ENCODE peak calls at places on chromosome 6, in five cellular contexts. One of them, this sample, is unnamed. For H3K9me3 and H3K36me3, the result is how much of the 10 kb centered on the place peaks cover.

GRCh38 chr6:159461266-159461665 is 231.8 kb downstream of the SOD2 start:
- DNase-seq in cardiac muscle cell: no peak
- DNase-seq in lower lobe of right lung: no peak
- DNase-seq in heart left ventricle: no peak
- DNase-seq in heart right ventricle: no peak
- DNase-seq in this sample: no peak

GRCh38 chr6:137724495-137725211 is 142.4 kb upstream of the TNFAIP3 start:
- DNase-seq in cardiac muscle cell: no peak
- DNase-seq in lower lobe of right lung: peak
- DNase-seq in heart left ventricle: no peak
- DNase-seq in heart right ventricle: peak
- DNase-seq in this sample: no peak

GRCh38 chr6:90298459-90299053 is 1.9 kb upstream of the BACH2 start:
- DNase-seq in cardiac muscle cell: no peak
- DNase-seq in lower lobe of right lung: no peak
- DNase-seq in heart left ventricle: no peak
- DNase-seq in heart right ventricle: no peak
- DNase-seq in this sample: no peak

GRCh38 chr6:26472549-26473245 is 14.9 kb downstream of the BTN2A1 start:
- DNase-seq in cardiac muscle cell: no peak
- DNase-seq in lower lobe of right lung: no peak
- DNase-seq in heart left ventricle: no peak
- DNase-seq in heart right ventricle: no peak
- DNase-seq in this sample: no peak

GRCh38 chr6:55239099-55239498 is 64.8 kb downstream of the HCRTR2 start:
- DNase-seq in cardiac muscle cell: peak
- DNase-seq in lower lobe of right lung: no peak
- DNase-seq in heart left ventricle: no peak
- DNase-seq in heart right ventricle: no peak
- DNase-seq in this sample: no peak

GRCh38 chr6:153043719-153044118 is 41.2 kb upstream of the MTRF1L start:
- DNase-seq in cardiac muscle cell: no peak
- DNase-seq in lower lobe of right lung: no peak
- DNase-seq in heart left ventricle: no peak
- DNase-seq in heart right ventricle: no peak
- DNase-seq in this sample: no peak

GRCh38 chr6:1787894-1788293 is 178.2 kb downstream of the FOXC1 start:
- DNase-seq in cardiac muscle cell: peak
- DNase-seq in lower lobe of right lung: no peak
- DNase-seq in heart left ventricle: no peak
- DNase-seq in heart right ventricle: peak
- DNase-seq in this sample: peak

GRCh38 chr6:26501482-26501986 is 1.4 kb downstream of the BTN1A1 start:
- DNase-seq in cardiac muscle cell: peak
- DNase-seq in lower lobe of right lung: peak
- DNase-seq in heart left ventricle: peak
- DNase-seq in heart right ventricle: peak
- DNase-seq in this sample: peak

GRCh38 chr6:143620461-143620860 is 57.3 kb upstream of the PHACTR2 start:
- DNase-seq in cardiac muscle cell: peak
- DNase-seq in lower lobe of right lung: no peak
- DNase-seq in heart left ventricle: no peak
- DNase-seq in heart right ventricle: no peak
- DNase-seq in this sample: no peak

GRCh38 chr6:37056112-37056403 is 50.6 kb downstream of the FGD2 start:
- DNase-seq in cardiac muscle cell: no peak
- DNase-seq in lower lobe of right lung: no peak
- DNase-seq in heart left ventricle: no peak
- DNase-seq in heart right ventricle: no peak
- DNase-seq in this sample: peak

DNA sequence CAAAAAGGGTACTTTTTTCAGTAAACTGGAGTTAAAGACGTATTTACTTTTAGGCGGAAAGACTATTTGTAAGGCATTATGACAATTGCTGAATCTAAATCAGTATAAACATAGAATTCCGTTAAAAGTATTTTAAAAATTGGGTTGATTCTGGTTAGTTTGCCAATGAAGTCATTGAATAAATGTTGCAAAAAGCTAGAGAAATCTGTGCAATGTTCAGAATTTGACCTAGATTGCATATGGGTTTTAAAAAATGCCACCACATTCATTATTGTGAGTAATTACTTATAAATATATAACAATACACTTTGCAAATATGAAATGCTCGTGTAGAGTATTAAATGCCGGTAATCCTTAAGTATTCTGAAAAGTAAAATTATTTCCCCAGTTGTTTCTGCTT is 116.5 kb upstream of the EEF1E1 start:
- DNase-seq in cardiac muscle cell: no peak
- DNase-seq in lower lobe of right lung: no peak
- DNase-seq in heart left ventricle: no peak
- DNase-seq in heart right ventricle: no peak
- DNase-seq in this sample: no peak
- H3K9me3 ChIP-seq in cardiac muscle cell: under half
- H3K9me3 ChIP-seq in lower lobe of right lung: under half
- H3K9me3 ChIP-seq in heart left ventricle: under half
- H3K9me3 ChIP-seq in heart right ventricle: under half
- H3K9me3 ChIP-seq in this sample: under half

GRCh38 chr6:166495487-166496314 is 90.8 kb downstream of the RAMACL start:
- DNase-seq in cardiac muscle cell: no peak
- DNase-seq in lower lobe of right lung: no peak
- DNase-seq in heart left ventricle: no peak
- DNase-seq in heart right ventricle: no peak
- DNase-seq in this sample: no peak
- H3K36me3 ChIP-seq in cardiac muscle cell: under half
- H3K36me3 ChIP-seq in lower lobe of right lung: half or more
- H3K36me3 ChIP-seq in heart left ventricle: under half
- H3K36me3 ChIP-seq in heart right ventricle: half or more
- H3K36me3 ChIP-seq in this sample: under half

GRCh38 chr6:4790158-4790899 is 14.1 kb downstream of the CDYL start:
- DNase-seq in cardiac muscle cell: no peak
- DNase-seq in lower lobe of right lung: no peak
- DNase-seq in heart left ventricle: no peak
- DNase-seq in heart right ventricle: no peak
- DNase-seq in this sample: no peak
- H3K9me3 ChIP-seq in cardiac muscle cell: under half
- H3K9me3 ChIP-seq in lower lobe of right lung: under half
- H3K9me3 ChIP-seq in heart left ventricle: under half
- H3K9me3 ChIP-seq in heart right ventricle: under half
- H3K9me3 ChIP-seq in this sample: under half

DNA sequence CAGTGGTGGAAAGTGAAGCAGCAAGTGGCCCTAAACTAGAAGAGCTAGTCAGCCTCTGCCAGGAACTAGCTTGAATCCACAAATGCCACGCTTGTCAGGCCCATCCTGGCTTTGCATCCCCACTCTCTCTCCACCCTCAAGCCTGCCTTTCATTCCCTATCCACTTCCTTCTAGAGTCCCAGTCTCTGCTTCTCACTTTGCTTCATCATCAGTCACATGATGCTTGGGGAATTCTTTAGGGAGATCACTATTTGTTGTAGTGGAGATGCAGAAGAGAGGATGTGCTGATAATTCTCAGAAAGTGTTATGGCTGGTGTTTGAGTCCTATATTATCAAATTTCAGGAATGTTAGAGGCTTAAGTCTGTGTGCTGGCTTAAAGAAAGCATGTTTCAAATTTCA is 7.3 kb downstream of the TRIM39 start:
- DNase-seq in cardiac muscle cell: no peak
- DNase-seq in lower lobe of right lung: no peak
- DNase-seq in heart left ventricle: no peak
- DNase-seq in heart right ventricle: no peak
- DNase-seq in this sample: no peak
- H3K36me3 ChIP-seq in cardiac muscle cell: under half
- H3K36me3 ChIP-seq in lower lobe of right lung: half or more
- H3K36me3 ChIP-seq in heart left ventricle: half or more
- H3K36me3 ChIP-seq in heart right ventricle: half or more
- H3K36me3 ChIP-seq in this sample: under half

GRCh38 chr6:4776967-4777925 is 1.0 kb downstream of the CDYL start:
- DNase-seq in cardiac muscle cell: peak
- DNase-seq in lower lobe of right lung: no peak
- DNase-seq in heart left ventricle: peak
- DNase-seq in heart right ventricle: peak
- DNase-seq in this sample: peak

GRCh38 chr6:4780360-4780812 is 4.2 kb downstream of the CDYL start:
- DNase-seq in cardiac muscle cell: peak
- DNase-seq in lower lobe of right lung: no peak
- DNase-seq in heart left ventricle: no peak
- DNase-seq in heart right ventricle: no peak
- DNase-seq in this sample: no peak

GRCh38 chr6:4781426-4781825 is 5.2 kb downstream of the CDYL start:
- DNase-seq in cardiac muscle cell: no peak
- DNase-seq in lower lobe of right lung: no peak
- DNase-seq in heart left ventricle: no peak
- DNase-seq in heart right ventricle: no peak
- DNase-seq in this sample: no peak

GRCh38 chr6:4778086-4778485 is 1.9 kb downstream of the CDYL start:
- DNase-seq in cardiac muscle cell: no peak
- DNase-seq in lower lobe of right lung: no peak
- DNase-seq in heart left ventricle: no peak
- DNase-seq in heart right ventricle: no peak
- DNase-seq in this sample: no peak

DNA sequence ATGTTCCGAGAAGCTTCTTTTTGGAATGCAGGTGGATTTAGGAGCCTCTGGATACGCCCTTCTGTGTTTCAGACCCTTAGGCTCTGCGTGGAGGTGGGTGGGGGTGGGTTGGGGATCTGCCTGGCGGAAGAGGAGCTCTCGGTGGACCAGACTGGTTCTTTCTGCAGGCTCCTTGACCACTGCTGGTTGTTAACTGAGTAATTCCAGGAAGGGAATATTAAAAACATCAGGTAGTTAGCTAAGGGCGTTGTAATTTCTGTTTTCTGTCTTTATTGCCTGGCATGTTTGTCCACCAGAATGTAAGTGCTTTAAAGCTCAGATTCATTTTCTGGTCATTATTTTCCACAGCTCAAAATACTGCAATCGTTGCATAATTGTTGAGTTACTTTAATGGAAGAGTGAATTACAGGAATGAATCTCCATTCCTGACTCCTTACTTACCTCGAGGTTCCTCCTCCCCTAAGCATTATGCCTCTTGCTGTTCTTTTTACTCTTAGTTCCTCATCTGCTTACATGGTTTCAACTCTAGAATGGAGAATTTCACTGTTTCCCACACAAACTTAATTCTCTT is 5.8 kb downstream of the CDYL start:
- DNase-seq in cardiac muscle cell: no peak
- DNase-seq in lower lobe of right lung: no peak
- DNase-seq in heart left ventricle: no peak
- DNase-seq in heart right ventricle: no peak
- DNase-seq in this sample: no peak
- H3K9me3 ChIP-seq in cardiac muscle cell: under half
- H3K9me3 ChIP-seq in lower lobe of right lung: under half
- H3K9me3 ChIP-seq in heart left ventricle: under half
- H3K9me3 ChIP-seq in heart right ventricle: under half
- H3K9me3 ChIP-seq in this sample: under half

DNA sequence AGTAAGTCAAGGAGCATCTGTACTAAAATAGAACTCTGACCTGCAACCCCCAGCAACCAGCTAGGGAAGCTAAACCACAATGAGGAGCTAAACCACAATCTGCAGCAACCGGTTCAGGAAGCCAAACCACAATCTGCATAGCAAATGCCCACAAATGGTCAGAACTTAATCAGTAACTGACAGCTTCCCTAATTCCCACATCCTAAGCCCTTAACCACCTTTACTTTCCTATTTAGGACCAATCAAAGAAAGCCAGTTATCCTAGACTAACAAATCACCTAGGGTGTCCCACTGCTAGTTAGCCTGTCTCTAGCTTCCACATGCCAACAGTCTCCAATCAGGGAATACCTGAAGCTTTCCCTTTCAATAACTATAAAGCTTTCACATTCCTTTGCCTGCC is 424.6 kb upstream of the PTCHD4 start:
- DNase-seq in cardiac muscle cell: peak
- DNase-seq in lower lobe of right lung: no peak
- DNase-seq in heart left ventricle: no peak
- DNase-seq in heart right ventricle: no peak
- DNase-seq in this sample: no peak
- H3K36me3 ChIP-seq in cardiac muscle cell: under half
- H3K36me3 ChIP-seq in lower lobe of right lung: under half
- H3K36me3 ChIP-seq in heart left ventricle: under half
- H3K36me3 ChIP-seq in heart right ventricle: under half
- H3K36me3 ChIP-seq in this sample: under half

GRCh38 chr6:12345694-12346058 is 55.5 kb downstream of the EDN1 start:
- DNase-seq in cardiac muscle cell: peak
- DNase-seq in lower lobe of right lung: no peak
- DNase-seq in heart left ventricle: no peak
- DNase-seq in heart right ventricle: no peak
- DNase-seq in this sample: no peak

GRCh38 chr6:12351672-12352071 is 61.5 kb downstream of the EDN1 start:
- DNase-seq in cardiac muscle cell: no peak
- DNase-seq in lower lobe of right lung: no peak
- DNase-seq in heart left ventricle: no peak
- DNase-seq in heart right ventricle: no peak
- DNase-seq in this sample: no peak

GRCh38 chr6:12344949-12345693 is 55.0 kb downstream of the EDN1 start:
- DNase-seq in cardiac muscle cell: no peak
- DNase-seq in lower lobe of right lung: no peak
- DNase-seq in heart left ventricle: no peak
- DNase-seq in heart right ventricle: no peak
- DNase-seq in this sample: no peak

GRCh38 chr6:12350644-12351173 is 60.5 kb downstream of the EDN1 start:
- DNase-seq in cardiac muscle cell: no peak
- DNase-seq in lower lobe of right lung: no peak
- DNase-seq in heart left ventricle: no peak
- DNase-seq in heart right ventricle: no peak
- DNase-seq in this sample: no peak

DNA sequence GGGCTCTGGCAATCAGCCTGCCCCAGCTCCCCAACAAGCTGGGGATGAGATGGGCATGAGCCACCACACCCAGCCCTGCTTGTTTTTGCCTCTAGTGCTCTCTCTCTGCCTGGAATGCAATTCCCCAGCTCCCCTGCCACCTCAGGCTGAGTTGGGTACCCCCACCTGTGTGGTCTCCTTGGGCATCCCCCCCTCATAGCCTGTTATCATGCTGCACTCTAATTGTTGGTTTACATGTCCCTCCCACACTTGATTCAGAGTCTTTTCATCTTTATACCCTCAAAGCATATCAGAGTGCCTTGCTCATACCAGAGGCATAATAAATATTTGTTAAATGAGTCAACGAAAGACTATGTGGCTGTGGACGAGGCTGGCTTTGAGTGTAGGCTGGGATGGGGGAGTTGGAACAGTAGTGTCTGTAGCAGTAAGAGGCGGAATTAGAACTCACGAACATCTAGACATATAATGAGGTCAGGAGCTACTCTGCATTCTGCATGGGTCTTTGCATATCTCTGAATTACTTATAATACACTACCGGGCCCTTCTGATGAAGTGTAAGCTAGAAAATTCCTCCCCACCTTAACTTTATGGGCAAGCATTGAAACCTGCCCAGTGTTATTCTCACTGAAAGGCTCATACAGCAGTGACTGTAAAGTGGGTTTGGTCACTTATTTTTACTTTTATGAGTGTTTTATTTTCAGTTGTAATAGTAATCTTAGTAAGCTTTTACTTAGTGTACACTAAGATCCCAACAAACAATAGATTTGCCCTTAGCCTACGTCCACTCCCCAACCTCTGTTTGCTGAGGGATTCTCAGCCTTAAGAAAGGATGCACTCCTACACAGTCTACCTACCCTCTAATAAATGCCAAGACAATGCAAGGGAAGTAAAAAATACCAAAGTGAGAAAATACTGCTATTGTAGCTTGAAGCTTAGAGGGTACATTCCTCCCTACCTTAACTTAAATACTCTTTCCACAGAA is 58.7 kb downstream of the EDN1 start:
- DNase-seq in cardiac muscle cell: peak
- DNase-seq in lower lobe of right lung: peak
- DNase-seq in heart left ventricle: no peak
- DNase-seq in heart right ventricle: no peak
- DNase-seq in this sample: no peak
- H3K9me3 ChIP-seq in cardiac muscle cell: under half
- H3K9me3 ChIP-seq in lower lobe of right lung: under half
- H3K9me3 ChIP-seq in heart left ventricle: under half
- H3K9me3 ChIP-seq in heart right ventricle: under half
- H3K9me3 ChIP-seq in this sample: under half

GRCh38 chr6:27882624-27883023 is 29.6 kb downstream of the OR2B2 start:
- DNase-seq in cardiac muscle cell: no peak
- DNase-seq in lower lobe of right lung: no peak
- DNase-seq in heart left ventricle: no peak
- DNase-seq in heart right ventricle: no peak
- DNase-seq in this sample: no peak
- H3K36me3 ChIP-seq in cardiac muscle cell: under half
- H3K36me3 ChIP-seq in lower lobe of right lung: under half
- H3K36me3 ChIP-seq in heart left ventricle: under half
- H3K36me3 ChIP-seq in heart right ventricle: under half
- H3K36me3 ChIP-seq in this sample: under half